ENCODE peak calls at places on chromosomes 11 and 22, in eight cellular contexts. D, C, X, I, A, L, K and N are unnamed samples.

GRCh38 chr11:36165638-36166389 is 123.4 kb downstream of the COMMD9 start:
- DNase-seq in D (no peak), C (no peak), X (no peak), I (no peak), A (peak), L (no peak), K (no peak), N (no peak)

GRCh38 chr11:57164317-57164716 is 17.4 kb upstream of the LRRC55 start:
- DNase-seq in D (no peak), C (no peak), X (no peak), I (no peak), A (no peak), L (no peak), K (no peak), N (no peak)

GRCh38 chr11:124756753-124757227 is 4.7 kb upstream of the VSIG2 start:
- DNase-seq in D (no peak), C (no peak), X (no peak), I (no peak), A (no peak), L (peak), K (no peak), N (no peak)

GRCh38 chr22:38865201-38866023 is 6.6 kb downstream of the CBX6 start:
- DNase-seq in D (no peak), C (no peak), X (no peak), I (no peak), A (no peak), L (no peak), K (no peak), N (no peak)

GRCh38 chr11:122897606-122898210 is 15.1 kb downstream of the JHY start:
- DNase-seq in D (no peak), C (no peak), X (no peak), I (no peak), A (peak), L (no peak), K (no peak), N (no peak)

GRCh38 chr11:1359556-1359955 is 30.2 kb upstream of the BRSK2 start:
- DNase-seq in D (no peak), C (no peak), X (no peak), I (no peak), A (no peak), L (no peak), K (no peak), N (no peak)

GRCh38 chr22:19066531-19067271 is 55.5 kb downstream of the DGCR2 start:
- DNase-seq in D (no peak), C (peak), X (no peak), I (no peak), A (peak), L (no peak), K (no peak), N (no peak)

GRCh38 chr22:16806401-16806800 is 18.8 kb downstream of the XKR3 start:
- DNase-seq in D (no peak), C (no peak), X (no peak), I (no peak), A (no peak), L (no peak), K (no peak), N (no peak)

GRCh38 chr22:44384981-44385610 is 72.3 kb upstream of the SHISAL1 start:
- DNase-seq in D (no peak), C (no peak), X (no peak), I (no peak), A (no peak), L (no peak), K (no peak), N (no peak)

GRCh38 chr11:112163875-112164521 is at the start of gene IL18:
- DNase-seq in D (no peak), C (no peak), X (peak), I (no peak), A (no peak), L (no peak), K (peak), N (no peak)

GRCh38 chr11:62752994-62753735 is 795 bp downstream of the ZBTB3 start:
- DNase-seq in D (no peak), C (no peak), X (no peak), I (no peak), A (no peak), L (no peak), K (no peak), N (no peak)

GRCh38 chr11:119332111-119332765 is 2.1 kb upstream of the RNF26 start:
- DNase-seq in D (no peak), C (no peak), X (no peak), I (no peak), A (no peak), L (no peak), K (no peak), N (no peak)

GRCh38 chr11:76798202-76798581 is 15.0 kb downstream of the TSKU start:
- DNase-seq in D (no peak), C (no peak), X (no peak), I (no peak), A (no peak), L (no peak), K (no peak), N (no peak)

GRCh38 chr11:96426356-96427103 is 36.7 kb downstream of the JRKL start:
- DNase-seq in D (peak), C (peak), X (peak), I (no peak), A (peak), L (peak), K (peak), N (peak)

GRCh38 chr11:43376594-43376993 is 17.9 kb downstream of the TTC17 start:
- DNase-seq in D (no peak), C (peak), X (no peak), I (no peak), A (peak), L (no peak), K (no peak), N (no peak)

GRCh38 chr22:46754110-46754799 is 8.2 kb upstream of the TBC1D22A start:
- DNase-seq in D (no peak), C (peak), X (peak), I (no peak), A (peak), L (peak), K (no peak), N (no peak)

GRCh38 chr11:108019870-108020540 is 11.3 kb downstream of the CUL5 start:
- DNase-seq in D (no peak), C (peak), X (no peak), I (no peak), A (peak), L (no peak), K (no peak), N (no peak)

GRCh38 chr11:35682230-35683195 is 19.9 kb downstream of the TRIM44 start:
- DNase-seq in D (peak), C (no peak), X (peak), I (peak), A (no peak), L (no peak), K (no peak), N (peak)

GRCh38 chr11:65572356-65573043 is at the start of gene FAM89B:
- DNase-seq in D (peak), C (peak), X (peak), I (peak), A (peak), L (peak), K (peak), N (peak)

GRCh38 chr11:68297812-68298658 is 14.4 kb upstream of the LRP5 start:
- DNase-seq in D (peak), C (peak), X (peak), I (peak), A (peak), L (peak), K (peak), N (peak)

GRCh38 chr11:126210871-126211235 is 597 bp downstream of the RPUSD4 start:
- DNase-seq in D (no peak), C (no peak), X (no peak), I (no peak), A (no peak), L (no peak), K (no peak), N (no peak)

GRCh38 chr11:7851391-7851790 is 54.6 kb upstream of the OR5P2 start:
- DNase-seq in D (no peak), C (no peak), X (peak), I (no peak), A (no peak), L (no peak), K (no peak), N (peak)

GRCh38 chr11:93024376-93024775 is 54.9 kb downstream of the MTNR1B start:
- DNase-seq in D (no peak), C (no peak), X (no peak), I (no peak), A (peak), L (no peak), K (no peak), N (no peak)

GRCh38 chr11:20647976-20648565 is 21.3 kb upstream of the NELL1 start:
- DNase-seq in D (peak), C (peak), X (peak), I (no peak), A (peak), L (peak), K (peak), N (peak)

GRCh38 chr11:92941676-92942571 is 27.5 kb upstream of the MTNR1B start:
- DNase-seq in D (no peak), C (peak), X (peak), I (no peak), A (peak), L (peak), K (peak), N (peak)

GRCh38 chr22:37910863-37911262 is 4.8 kb downstream of the MICALL1 start:
- DNase-seq in D (no peak), C (no peak), X (no peak), I (no peak), A (no peak), L (no peak), K (no peak), N (no peak)

GRCh38 chr11:67160045-67160444 is 41.0 kb downstream of the KDM2A start:
- DNase-seq in D (no peak), C (no peak), X (no peak), I (no peak), A (no peak), L (no peak), K (no peak), N (no peak)

GRCh38 chr11:116791813-116792143 is at the start of gene APOA5:
- DNase-seq in D (no peak), C (no peak), X (no peak), I (no peak), A (no peak), L (no peak), K (no peak), N (no peak)

GRCh38 chr11:103609117-103610066 is 427.0 kb upstream of the DDI1 start:
- DNase-seq in D (no peak), C (peak), X (peak), I (no peak), A (peak), L (no peak), K (peak), N (no peak)

GRCh38 chr11:108734956-108735559 is 70.2 kb downstream of the DDX10 start:
- DNase-seq in D (no peak), C (no peak), X (peak), I (no peak), A (no peak), L (no peak), K (peak), N (peak)

GRCh38 chr11:77557553-77557952 is 32.2 kb upstream of the AQP11 start:
- DNase-seq in D (peak), C (no peak), X (peak), I (no peak), A (peak), L (peak), K (peak), N (peak)

GRCh38 chr11:123382555-123383074 is 47.5 kb upstream of the GRAMD1B start:
- DNase-seq in D (no peak), C (no peak), X (no peak), I (no peak), A (no peak), L (no peak), K (no peak), N (no peak)

GRCh38 chr11:46895821-46896220 is 22.5 kb downstream of the LRP4 start:
- DNase-seq in D (no peak), C (no peak), X (no peak), I (peak), A (no peak), L (no peak), K (no peak), N (peak)

GRCh38 chr11:44622721-44623258 is 57.3 kb downstream of the CD82 start:
- DNase-seq in D (no peak), C (no peak), X (no peak), I (no peak), A (no peak), L (no peak), K (no peak), N (no peak)

GRCh38 chr11:15826826-15827225 is 529.5 kb downstream of the SOX6 start:
- DNase-seq in D (peak), C (no peak), X (peak), I (no peak), A (peak), L (peak), K (no peak), N (no peak)

GRCh38 chr11:95795627-95796308 is 5.5 kb downstream of the CEP57 start:
- DNase-seq in D (no peak), C (no peak), X (no peak), I (no peak), A (no peak), L (no peak), K (no peak), N (no peak)

GRCh38 chr11:74720596-74721478 is 10.4 kb downstream of the CHRDL2 start:
- DNase-seq in D (no peak), C (no peak), X (no peak), I (peak), A (no peak), L (no peak), K (no peak), N (peak)

GRCh38 chr22:20021196-20022181 is 579 bp downstream of the TANGO2 start:
- DNase-seq in D (no peak), C (no peak), X (peak), I (peak), A (peak), L (no peak), K (no peak), N (no peak)

GRCh38 chr11:64607381-64608259 is 16.6 kb downstream of the SLC22A12 start:
- DNase-seq in D (no peak), C (no peak), X (no peak), I (no peak), A (peak), L (no peak), K (no peak), N (peak)

GRCh38 chr11:45647786-45648185 is 17.6 kb downstream of the CHST1 start:
- DNase-seq in D (no peak), C (no peak), X (no peak), I (no peak), A (no peak), L (peak), K (no peak), N (no peak)